ENCODE peak calls at places on chromosomes 6 and 20, in seven cellular contexts. One of them, this sample, is unnamed.
A peak's percentile ranks its signal among the peaks of the same experiment; 100 is the strongest.

GRCh38 chr6:38688579-38689087 is 14.3 kb downstream of the GLO1 start:
- DNase-seq in hypothalamus: no peak
- DNase-seq in NCI-H1694 treated with DMSO at 0.1 percent for 48 hours: no peak
- DNase-seq in coronary artery: no peak
- DNase-seq in GM06990: no peak
- DNase-seq in left cardiac atrium: no peak
- DNase-seq in GM04503: no peak
- DNase-seq in this sample: peak; percentile 34

GRCh38 chr20:53580376-53581111 is 13.1 kb downstream of the ZNF217 start:
- DNase-seq in hypothalamus: no peak
- DNase-seq in NCI-H1694 treated with DMSO at 0.1 percent for 48 hours: no peak
- DNase-seq in coronary artery: no peak
- DNase-seq in GM06990: no peak
- DNase-seq in left cardiac atrium: peak; percentile 11
- DNase-seq in GM04503: no peak
- DNase-seq in this sample: no peak

GRCh38 chr6:11706186-11706585 is 72.4 kb downstream of the ADTRP start:
- DNase-seq in hypothalamus: no peak
- DNase-seq in NCI-H1694 treated with DMSO at 0.1 percent for 48 hours: no peak
- DNase-seq in coronary artery: no peak
- DNase-seq in GM06990: no peak
- DNase-seq in left cardiac atrium: no peak
- DNase-seq in GM04503: no peak
- DNase-seq in this sample: no peak

GRCh38 chr6:2921520-2922115 is 18.5 kb upstream of the SERPINB9 start:
- DNase-seq in hypothalamus: peak; percentile 64
- DNase-seq in NCI-H1694 treated with DMSO at 0.1 percent for 48 hours: no peak
- DNase-seq in coronary artery: peak; percentile 31
- DNase-seq in GM06990: no peak
- DNase-seq in left cardiac atrium: no peak
- DNase-seq in GM04503: no peak
- DNase-seq in this sample: no peak

GRCh38 chr6:151481752-151482151 is 12.1 kb upstream of the CCDC170 start:
- DNase-seq in hypothalamus: no peak
- DNase-seq in NCI-H1694 treated with DMSO at 0.1 percent for 48 hours: no peak
- DNase-seq in coronary artery: no peak
- DNase-seq in GM06990: no peak
- DNase-seq in left cardiac atrium: no peak
- DNase-seq in GM04503: no peak
- DNase-seq in this sample: no peak

GRCh38 chr6:35084041-35084491 is 57.1 kb downstream of the TCP11 start:
- DNase-seq in hypothalamus: peak; percentile 17
- DNase-seq in NCI-H1694 treated with DMSO at 0.1 percent for 48 hours: no peak
- DNase-seq in coronary artery: peak; percentile 71
- DNase-seq in GM06990: no peak
- DNase-seq in left cardiac atrium: no peak
- DNase-seq in GM04503: no peak
- DNase-seq in this sample: no peak

GRCh38 chr6:3733321-3733925 is 18.1 kb downstream of the PXDC1 start:
- DNase-seq in hypothalamus: no peak
- DNase-seq in NCI-H1694 treated with DMSO at 0.1 percent for 48 hours: no peak
- DNase-seq in coronary artery: no peak
- DNase-seq in GM06990: no peak
- DNase-seq in left cardiac atrium: no peak
- DNase-seq in GM04503: no peak
- DNase-seq in this sample: no peak

GRCh38 chr6:151014404-151015150 is 149.1 kb downstream of the MTHFD1L start:
- DNase-seq in hypothalamus: peak; percentile 52
- DNase-seq in NCI-H1694 treated with DMSO at 0.1 percent for 48 hours: peak; percentile 53
- DNase-seq in coronary artery: no peak
- DNase-seq in GM06990: peak; percentile 39
- DNase-seq in left cardiac atrium: peak; percentile 66
- DNase-seq in GM04503: no peak
- DNase-seq in this sample: peak; percentile 55